ENCODE peak calls at places on chromosomes 11 and 22, in six cellular contexts. A, D, C, B, Y and P are unnamed samples. For H3K27me3, the result is how much of the 10 kb centered on the place peaks cover.

GRCh38 chr22:41367039-41367679 is 14.6 kb upstream of the TEF start:
- DNase-seq in A (peak), D (peak), C (peak), B (peak), Y (peak), P (no peak)

GRCh38 chr11:46249103-46249942 is 28.1 kb upstream of the CREB3L1 start:
- DNase-seq in B (no peak), C (no peak), Y (no peak), A (no peak), D (no peak), P (no peak)

GRCh38 chr11:79201637-79202347 is 239.0 kb downstream of the TENM4 start:
- DNase-seq in A (no peak), Y (no peak), B (no peak), D (no peak), C (no peak), P (no peak)

GRCh38 chr22:20749453-20749852 is 24.5 kb upstream of the SERPIND1 start:
- DNase-seq in A (no peak), D (no peak), Y (no peak), C (no peak), B (no peak), P (no peak)

GRCh38 chr11:66363805-66364535 is 7.6 kb downstream of the SLC29A2 start:
- DNase-seq in Y (no peak), B (no peak), A (peak), C (no peak), D (no peak), P (no peak)

GRCh38 chr11:12224537-12224893 is 114.1 kb downstream of the MICAL2 start:
- DNase-seq in C (peak), B (peak), Y (peak), D (peak), A (peak), P (peak)

GRCh38 chr11:73154178-73154577 is 12.1 kb upstream of the FCHSD2 start:
- DNase-seq in Y (no peak), A (no peak), D (peak), C (peak), B (no peak), P (no peak)

GRCh38 chr11:23278121-23278520 is 417.8 kb upstream of the CCDC179 start:
- DNase-seq in B (no peak), Y (no peak), A (no peak), D (no peak), C (no peak), P (no peak)

GRCh38 chr22:49197986-49198704 is 629.5 kb downstream of the BRD1 start:
- DNase-seq in B (no peak), A (no peak), C (peak), Y (no peak), D (peak), P (no peak)

GRCh38 chr11:116653206-116653605 is 119.6 kb downstream of the BUD13 start:
- DNase-seq in C (no peak), D (no peak), A (no peak), B (no peak), Y (no peak), P (no peak)

GRCh38 chr22:38272373-38273134 is at the start of gene TMEM184B:
- DNase-seq in D (peak), A (peak), Y (peak), B (no peak), C (peak), P (no peak)
- TF ChIP-seq POLR2A in D (peak), A (peak), Y (peak), B (peak), C (peak), P (peak)

GRCh38 chr22:48106715-48107259 is 1344.3 kb downstream of the TBC1D22A start:
- DNase-seq in A (no peak), Y (no peak), B (peak), C (no peak), D (no peak), P (no peak)
- H3K27me3 ChIP-seq in A (under half), Y (under half), B (under half), C (under half), D (under half), P (under half)

GRCh38 chr11:96306600-96306932 is 36.4 kb downstream of the MAML2 start:
- DNase-seq in D (no peak), B (no peak), A (no peak), C (no peak), Y (no peak), P (no peak)

GRCh38 chr11:96306933-96307747 is 35.9 kb downstream of the MAML2 start:
- DNase-seq in Y (peak), A (peak), D (peak), C (peak), B (peak), P (peak)

GRCh38 chr11:96309001-96309642 is 33.9 kb downstream of the MAML2 start:
- DNase-seq in C (no peak), A (no peak), D (no peak), B (no peak), Y (no peak), P (no peak)

GRCh38 chr11:96309643-96310017 is 33.4 kb downstream of the MAML2 start:
- DNase-seq in A (no peak), D (no peak), Y (no peak), B (no peak), C (no peak), P (no peak)

DNA sequence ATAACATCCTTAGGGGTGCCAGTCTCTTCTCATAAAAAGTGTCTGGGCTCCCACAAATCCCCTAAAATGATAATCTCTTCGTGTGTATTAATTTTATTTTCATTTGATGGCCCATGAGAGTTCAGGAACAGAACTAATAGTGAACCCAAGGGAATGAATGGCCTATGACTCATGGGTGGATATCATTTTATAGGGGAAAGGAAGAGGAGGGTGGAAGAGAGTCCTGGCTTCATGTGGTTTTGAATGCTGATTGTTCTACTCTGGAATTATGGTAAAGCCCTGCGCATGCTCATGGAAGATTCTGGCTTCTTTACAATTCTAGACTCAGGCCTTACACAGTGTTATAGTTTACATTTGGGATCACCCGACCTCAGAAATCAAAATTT is 35.3 kb downstream of the MAML2 start:
- DNase-seq in B (no peak), D (no peak), C (no peak), A (no peak), Y (no peak), P (no peak)
- TF ChIP-seq POLR2A in B (no peak), D (no peak), C (no peak), A (no peak), Y (no peak), P (no peak)

GRCh38 chr22:23034621-23035556 is 35.4 kb upstream of the GNAZ start:
- DNase-seq in C (no peak), Y (no peak), A (no peak), B (peak), D (no peak), P (no peak)
- H3K27me3 ChIP-seq in C (under half), Y (under half), A (under half), B (under half), D (under half), P (under half)

DNA sequence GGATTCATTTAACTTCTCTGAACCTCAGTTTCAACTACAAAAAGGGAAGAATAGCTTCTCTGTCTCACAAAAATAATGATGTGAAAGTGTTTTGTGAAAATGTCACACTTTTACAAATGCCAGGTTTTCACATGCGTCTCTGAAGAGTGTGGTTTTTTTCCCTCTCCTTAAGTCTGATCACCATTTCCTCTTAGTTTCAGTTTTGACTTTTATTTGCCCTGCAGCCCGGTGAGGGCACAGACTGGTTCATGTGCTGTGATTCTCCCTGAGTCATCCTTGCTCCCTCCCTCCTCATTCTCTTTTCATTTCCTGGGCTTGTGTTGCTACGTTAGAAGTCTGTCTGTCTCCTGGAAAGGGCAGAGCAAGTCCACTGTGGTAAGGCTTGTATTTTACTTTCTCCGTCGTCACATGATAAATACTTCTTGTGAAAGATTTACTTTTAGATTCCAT is 67.8 kb downstream of the BID start:
- DNase-seq in B (no peak), Y (peak), C (no peak), D (peak), A (peak), P (no peak)
- TF ChIP-seq POLR2A in B (peak), Y (no peak), C (no peak), D (peak), A (no peak), P (peak)

DNA sequence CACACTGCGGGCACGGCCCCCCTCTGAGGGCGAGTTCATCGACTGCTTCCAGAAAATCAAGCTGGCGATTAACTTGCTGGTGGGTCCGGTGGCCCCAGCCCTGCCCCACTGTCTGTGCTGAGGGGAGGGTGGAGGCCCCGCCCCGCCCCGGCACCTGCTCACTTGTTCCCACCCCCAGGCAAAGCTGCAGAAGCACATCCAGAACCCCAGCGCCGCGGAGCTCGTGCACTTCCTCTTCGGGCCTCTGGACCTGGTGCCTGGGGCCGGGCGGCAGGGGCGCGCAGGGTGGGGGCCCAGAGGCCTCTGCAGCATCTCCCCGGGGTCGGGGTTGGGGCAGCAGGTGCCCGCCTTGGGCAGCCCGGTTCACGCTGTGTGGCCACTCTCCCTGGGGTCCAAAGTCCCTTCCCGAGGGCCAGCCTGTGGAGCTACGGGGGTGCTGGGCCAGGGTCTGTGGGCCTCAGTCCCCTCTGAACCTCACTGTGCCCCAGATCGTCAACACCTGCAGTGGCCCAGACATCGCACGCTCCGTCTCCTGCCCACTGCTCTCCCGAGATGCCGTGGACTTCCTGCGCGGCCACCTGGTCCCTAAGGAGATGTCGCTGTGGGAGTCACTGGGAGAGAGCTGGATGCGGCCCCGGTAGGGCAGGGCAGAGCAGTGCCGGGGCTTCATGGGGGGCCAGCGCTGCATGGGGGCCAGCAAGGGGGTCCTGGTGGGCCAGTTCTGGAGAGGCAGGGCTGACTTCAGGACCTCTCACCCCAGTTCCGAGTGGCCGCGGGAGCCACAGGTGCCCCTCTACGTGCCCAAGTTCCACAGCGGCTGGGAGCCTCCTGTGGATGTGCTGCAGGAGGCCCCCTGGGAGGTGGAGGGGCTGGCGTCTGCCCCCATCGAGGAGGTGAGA is 16.1 kb downstream of the EPS8L2 start:
- DNase-seq in C (no peak), D (no peak), A (no peak), B (no peak), Y (no peak), P (no peak)
- H3K27me3 ChIP-seq in C (under half), D (under half), A (under half), B (under half), Y (half or more), P (under half)

GRCh38 chr11:6237271-6237670 is 1.6 kb upstream of the CNGA4 start:
- DNase-seq in C (no peak), Y (no peak), D (no peak), B (no peak), A (no peak), P (no peak)

GRCh38 chr11:6233984-6234313 is 487 bp downstream of the FHIP1B start:
- DNase-seq in A (no peak), B (no peak), D (no peak), C (no peak), Y (no peak), P (no peak)

GRCh38 chr11:6232899-6233298 is 1.5 kb downstream of the FHIP1B start:
- DNase-seq in C (no peak), A (no peak), D (no peak), Y (no peak), B (no peak), P (no peak)

GRCh38 chr11:6237903-6238302 is 986 bp upstream of the CNGA4 start:
- DNase-seq in B (no peak), C (no peak), Y (no peak), A (no peak), D (no peak), P (no peak)

GRCh38 chr11:6234314-6235031 is at the start of gene FHIP1B:
- DNase-seq in Y (peak), A (peak), C (peak), D (peak), B (peak), P (peak)
- TF ChIP-seq POLR2A in Y (no peak), A (no peak), C (peak), D (peak), B (peak), P (peak)

GRCh38 chr11:124722176-124722575 is 17.6 kb upstream of the NRGN start:
- DNase-seq in A (no peak), C (no peak), B (no peak), Y (no peak), D (no peak), P (no peak)
- H3K27me3 ChIP-seq in A (under half), C (half or more), B (under half), Y (under half), D (under half), P (half or more)

DNA sequence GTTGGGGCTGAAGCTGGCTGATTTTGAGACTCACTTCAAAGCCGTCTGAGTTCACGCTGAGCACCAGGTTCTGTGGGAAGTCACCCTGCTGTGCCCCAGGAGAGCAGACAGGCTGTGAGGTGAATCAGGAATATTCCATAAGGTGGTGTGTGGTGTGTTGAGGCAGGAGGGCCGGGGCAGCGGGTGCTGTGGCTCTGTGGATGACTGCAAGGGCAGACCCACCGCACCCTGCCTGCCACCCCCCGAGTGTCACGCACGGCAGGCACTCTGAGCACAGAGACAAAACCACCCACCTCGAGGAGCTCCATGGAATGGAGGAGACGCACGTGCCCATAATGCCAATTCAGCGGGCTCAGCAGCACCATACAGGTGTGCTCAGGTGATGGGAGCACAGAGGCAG is 147.8 kb downstream of the PKNOX2 start:
- DNase-seq in Y (no peak), A (no peak), B (no peak), D (no peak), C (no peak), P (no peak)
- TF ChIP-seq POLR2A in Y (no peak), A (no peak), B (no peak), D (no peak), C (no peak), P (no peak)